ENCODE peak calls at places on chromosomes 11 and 22, in six cellular contexts. E, K, H, Q, U and V are unnamed samples.

GRCh38 chr11:13354335-13354734 is 76.7 kb downstream of the BMAL1 start:
- DNase-seq in E (peak; percentile 19), K (peak; percentile 34), H (no peak), Q (no peak), U (peak; percentile 27), V (no peak)

GRCh38 chr11:1899686-1900085 is 8.0 kb upstream of the PRR33 start:
- DNase-seq in E (no peak), K (no peak), H (no peak), Q (no peak), U (no peak), V (no peak)

GRCh38 chr11:74949748-74950127 is 672 bp downstream of the SPCS2 start:
- DNase-seq in E (peak; percentile 29), K (no peak), H (peak; percentile 44), Q (no peak), U (no peak), V (no peak)

GRCh38 chr11:14288189-14288935 is 70.6 kb downstream of the RRAS2 start:
- DNase-seq in E (no peak), K (no peak), H (peak; percentile 85), Q (no peak), U (no peak), V (no peak)

GRCh38 chr11:65440831-65441499 is 18.4 kb downstream of the NEAT1 start:
- DNase-seq in E (no peak), K (no peak), H (peak; percentile 40), Q (no peak), U (no peak), V (no peak)

GRCh38 chr11:57476883-57477506 is 16.7 kb downstream of the RTN4RL2 start:
- DNase-seq in E (peak; percentile 32), K (no peak), H (peak; percentile 36), Q (no peak), U (peak; percentile 59), V (no peak)

GRCh38 chr11:59754494-59754858 is 700 bp upstream of the STX3 start:
- DNase-seq in E (no peak), K (peak; percentile 42), H (peak; percentile 14), Q (no peak), U (peak; percentile 56), V (peak; percentile 26)

GRCh38 chr11:71558996-71559395 is 6.4 kb upstream of the KRTAP5-10 start:
- DNase-seq in E (no peak), K (no peak), H (no peak), Q (no peak), U (no peak), V (no peak)

GRCh38 chr22:37557321-37558001 is 2.8 kb upstream of the CDC42EP1 start:
- DNase-seq in E (no peak), K (no peak), H (no peak), Q (no peak), U (no peak), V (no peak)

GRCh38 chr11:62340269-62340901 is 3.1 kb downstream of the ASRGL1 start:
- DNase-seq in E (peak; percentile 29), K (peak; percentile 79), H (peak; percentile 36), Q (peak; percentile 19), U (peak; percentile 63), V (peak; percentile 30)

GRCh38 chr22:27823221-27823620 is 21.7 kb upstream of the MN1 start:
- DNase-seq in E (no peak), K (no peak), H (no peak), Q (no peak), U (no peak), V (no peak)

GRCh38 chr11:12544986-12545775 is 129.0 kb upstream of the TEAD1 start:
- DNase-seq in E (no peak), K (no peak), H (peak; percentile 57), Q (no peak), U (no peak), V (no peak)

GRCh38 chr11:1834132-1834610 is 619 bp upstream of the SYT8 start:
- DNase-seq in E (no peak), K (no peak), H (no peak), Q (peak; percentile 74), U (no peak), V (no peak)

GRCh38 chr22:39943941-39944624 is 16.1 kb upstream of the TMA7B start:
- DNase-seq in E (no peak), K (no peak), H (no peak), Q (no peak), U (no peak), V (peak; percentile 35)

GRCh38 chr22:26466196-26466595 is 17.4 kb downstream of the HPS4 start:
- DNase-seq in E (no peak), K (no peak), H (no peak), Q (no peak), U (no peak), V (no peak)

GRCh38 chr11:102553835-102554282 is 23.3 kb upstream of the MMP7 start:
- DNase-seq in E (no peak), K (no peak), H (no peak), Q (no peak), U (no peak), V (no peak)

GRCh38 chr11:73288873-73289707 is 17.0 kb downstream of the P2RY6 start:
- DNase-seq in E (peak; percentile 91), K (peak; percentile 88), H (peak; percentile 85), Q (peak; percentile 53), U (peak; percentile 88), V (peak; percentile 68)

GRCh38 chr22:25777411-25777810 is 35.4 kb downstream of the MYO18B start:
- DNase-seq in E (no peak), K (no peak), H (no peak), Q (no peak), U (no peak), V (no peak)

GRCh38 chr11:59208956-59209355 is 3.8 kb downstream of the MPEG1 start:
- DNase-seq in E (no peak), K (no peak), H (peak; percentile 84), Q (no peak), U (no peak), V (no peak)

GRCh38 chr22:39153220-39153860 is 860 bp upstream of the CBX7 start:
- DNase-seq in E (no peak), K (no peak), H (no peak), Q (no peak), U (peak; percentile 38), V (no peak)

GRCh38 chr11:64356498-64357411 is 2.2 kb upstream of the RPS6KA4 start:
- DNase-seq in E (peak; percentile 80), K (peak; percentile 87), H (peak; percentile 22), Q (peak; percentile 80), U (peak; percentile 86), V (peak; percentile 57)

GRCh38 chr11:10309163-10310093 is 4.6 kb downstream of the ADM start:
- DNase-seq in E (peak; percentile 41), K (no peak), H (peak; percentile 68), Q (peak; percentile 83), U (no peak), V (no peak)

GRCh38 chr22:19143967-19144400 is 467 bp downstream of the ESS2 start:
- DNase-seq in E (peak; percentile 81), K (no peak), H (peak; percentile 25), Q (no peak), U (no peak), V (peak; percentile 32)

GRCh38 chr11:14336507-14337503 is 22.2 kb downstream of the RRAS2 start:
- DNase-seq in E (peak; percentile 23), K (no peak), H (peak; percentile 95), Q (peak; percentile 79), U (no peak), V (no peak)

GRCh38 chr11:17012712-17013547 is 1.3 kb downstream of the PLEKHA7 start:
- DNase-seq in E (no peak), K (no peak), H (peak; percentile 78), Q (peak; percentile 12), U (peak; percentile 78), V (no peak)

GRCh38 chr11:130211781-130212401 is 52.3 kb downstream of the ST14 start:
- DNase-seq in E (no peak), K (no peak), H (no peak), Q (no peak), U (no peak), V (peak; percentile 2)

GRCh38 chr11:82703796-82704195 is 29.9 kb downstream of the FAM181B start:
- DNase-seq in E (no peak), K (no peak), H (no peak), Q (no peak), U (no peak), V (no peak)

DNA sequence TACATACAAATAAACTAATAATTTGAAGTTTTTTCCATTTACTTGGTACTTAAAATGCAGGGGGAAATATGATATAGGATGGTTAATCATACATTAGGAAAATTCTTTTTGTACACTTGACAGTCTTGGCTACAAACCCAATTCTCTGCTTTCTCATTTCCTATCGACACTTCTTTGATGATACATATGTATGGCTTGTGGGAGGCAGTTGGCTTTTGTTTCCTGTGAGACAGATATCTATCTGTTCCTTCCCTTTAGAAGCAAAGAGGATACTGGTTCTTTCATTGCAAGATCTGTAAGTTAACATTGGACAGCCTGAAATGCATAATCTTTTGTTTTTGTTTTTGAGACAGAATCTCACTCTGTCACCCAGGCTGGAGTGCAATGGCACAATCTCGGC is 47.9 kb upstream of the ADORA2A start:
- DNase-seq in E (no peak), K (no peak), H (peak; percentile 41), Q (no peak), U (no peak), V (peak; percentile 57)
- H3K36me3 ChIP-seq in E (peaks cover 19% of the 10 kb centered on the region), K (peaks cover 18% of the 10 kb centered on the region), H (peaks cover 5% of the 10 kb centered on the region), Q (peaks cover 10% of the 10 kb centered on the region), U (peaks cover 18% of the 10 kb centered on the region), V (peaks cover 47% of the 10 kb centered on the region)

DNA sequence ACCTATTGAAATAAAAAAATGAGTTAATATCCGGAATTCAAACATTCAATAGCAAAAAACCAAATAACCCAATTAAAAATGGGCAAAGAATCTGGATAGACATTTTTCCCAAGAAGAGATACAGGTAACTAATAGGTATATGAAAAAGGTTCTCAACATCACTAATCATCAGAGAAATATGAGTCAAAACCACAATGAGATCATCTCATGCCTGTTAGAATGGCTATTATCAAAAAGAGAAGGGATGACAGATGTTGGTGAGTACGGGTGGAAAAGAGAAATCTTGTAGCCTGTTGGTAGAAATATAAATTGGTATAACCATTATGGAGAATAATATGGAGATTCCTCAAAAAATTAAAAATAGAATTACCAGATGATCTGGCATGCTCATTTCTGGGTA is 26.9 kb upstream of the OR6M1 start:
- DNase-seq in E (no peak), K (no peak), H (no peak), Q (no peak), U (no peak), V (no peak)
- TF ChIP-seq EZH2 in E (no peak), K (no peak), H (no peak), Q (no peak), U (no peak), V (no peak)

GRCh38 chr22:21827628-21828267 is 39.7 kb downstream of the MAPK1 start:
- DNase-seq in E (no peak), K (no peak), H (no peak), Q (no peak), U (no peak), V (no peak)
- H3K36me3 ChIP-seq in E (peaks cover 13% of the 10 kb centered on the region), K (no peaks in the 10 kb centered on the region), H (no peaks in the 10 kb centered on the region), Q (peaks cover 3% of the 10 kb centered on the region), U (no peaks in the 10 kb centered on the region), V (peaks cover 7% of the 10 kb centered on the region)

GRCh38 chr22:45877036-45877380 is 100.0 kb downstream of the WNT7B start:
- DNase-seq in E (no peak), K (no peak), H (no peak), Q (no peak), U (no peak), V (no peak)

GRCh38 chr22:45879552-45879949 is 97.4 kb downstream of the WNT7B start:
- DNase-seq in E (no peak), K (no peak), H (no peak), Q (no peak), U (no peak), V (no peak)

GRCh38 chr22:45877651-45878050 is 99.3 kb downstream of the WNT7B start:
- DNase-seq in E (no peak), K (no peak), H (no peak), Q (no peak), U (no peak), V (no peak)

GRCh38 chr22:45878901-45879551 is 97.9 kb downstream of the WNT7B start:
- DNase-seq in E (no peak), K (no peak), H (no peak), Q (no peak), U (no peak), V (no peak)

GRCh38 chr22:45878051-45878764 is 98.8 kb downstream of the WNT7B start:
- DNase-seq in E (no peak), K (no peak), H (no peak), Q (no peak), U (peak; percentile 75), V (no peak)
- TF ChIP-seq EZH2 in E (no peak), K (no peak), H (no peak), Q (no peak), U (no peak), V (no peak)